ENCODE peak calls at places on chromosomes 13 and 19, in seven cellular contexts. A, D, W, E, B, K and L are unnamed samples.

GRCh38 chr13:32587774-32588165 is 1.5 kb downstream of the PDS5B start:
- DNase-seq in W (peak; percentile 0), E (no peak), A (no peak), K (no peak), B (no peak), D (no peak), L (peak; percentile 71)

GRCh38 chr13:113390874-113391497 is 27.1 kb upstream of the GRTP1 start:
- DNase-seq in E (no peak), D (no peak), A (no peak), K (peak; percentile 22), B (no peak), W (no peak), L (no peak)

GRCh38 chr13:36157475-36157874 is 26.3 kb upstream of the DCLK1 start:
- DNase-seq in K (no peak), B (no peak), D (no peak), E (no peak), A (no peak), W (no peak), L (no peak)

GRCh38 chr13:24208314-24208713 is 47.8 kb downstream of the SPATA13 start:
- DNase-seq in K (no peak), D (no peak), W (no peak), E (no peak), B (no peak), A (no peak), L (no peak)

GRCh38 chr19:2478324-2478755 is 2.4 kb downstream of the GADD45B start:
- DNase-seq in E (peak; percentile 63), D (peak; percentile 78), A (no peak), B (peak; percentile 83), W (no peak), K (no peak), L (peak; percentile 95)

GRCh38 chr19:39307822-39308530 is 11.8 kb downstream of the IFNL1 start:
- DNase-seq in B (peak; percentile 40), E (no peak), K (no peak), A (no peak), W (no peak), D (no peak), L (no peak)

GRCh38 chr19:48913114-48913513 is 13.0 kb downstream of the NUCB1 start:
- DNase-seq in D (peak; percentile 47), K (no peak), W (no peak), A (no peak), B (no peak), E (peak; percentile 22), L (peak; percentile 41)

GRCh38 chr13:40617801-40618356 is 48.6 kb downstream of the FOXO1 start:
- DNase-seq in E (no peak), D (no peak), K (no peak), A (no peak), B (no peak), W (no peak), L (no peak)

GRCh38 chr13:58804832-58805231 is 1173.3 kb downstream of the PCDH17 start:
- DNase-seq in D (no peak), K (no peak), E (no peak), A (no peak), W (no peak), B (no peak), L (peak; percentile 12)

GRCh38 chr19:46211201-46211881 is 18.2 kb upstream of the IGFL1 start:
- DNase-seq in W (no peak), A (no peak), K (no peak), B (no peak), D (no peak), E (no peak), L (no peak)

GRCh38 chr13:111912453-111912866 is 154.5 kb upstream of the SOX1 start:
- DNase-seq in W (no peak), A (no peak), B (no peak), K (peak; percentile 28), D (no peak), E (no peak), L (no peak)

GRCh38 chr13:60612593-60612992 is 215.6 kb downstream of the TDRD3 start:
- DNase-seq in B (no peak), D (no peak), W (no peak), K (no peak), E (no peak), A (no peak), L (no peak)

GRCh38 chr19:29003641-29004409 is 209.1 kb downstream of the UQCRFS1 start:
- DNase-seq in D (no peak), A (no peak), B (no peak), W (no peak), E (no peak), K (no peak), L (no peak)

GRCh38 chr19:45733160-45733810 is at the start of gene MEIOSIN:
- DNase-seq in D (no peak), B (no peak), W (no peak), A (no peak), K (no peak), E (no peak), L (no peak)

GRCh38 chr19:40190891-40191835 is at the start of gene MAP3K10:
- DNase-seq in W (peak; percentile 44), B (peak; percentile 84), D (peak; percentile 91), A (peak; percentile 71), E (peak; percentile 71), K (peak; percentile 83), L (peak; percentile 59)

GRCh38 chr13:66656050-66656449 is 574.1 kb downstream of the PCDH9 start:
- DNase-seq in K (no peak), D (no peak), A (no peak), E (no peak), W (no peak), B (no peak), L (no peak)

GRCh38 chr13:113034451-113035208 is 65.6 kb downstream of the MCF2L start:
- DNase-seq in D (no peak), W (peak; percentile 15), B (peak; percentile 63), A (no peak), E (no peak), K (no peak), L (peak; percentile 26)

GRCh38 chr13:22793598-22794134 is 387.1 kb upstream of the SGCG start:
- DNase-seq in B (no peak), W (no peak), A (no peak), D (no peak), K (no peak), E (no peak), L (no peak)

GRCh38 chr13:27006519-27007161 is 165.0 kb downstream of the USP12 start:
- DNase-seq in B (no peak), K (peak; percentile 33), W (peak; percentile 81), D (peak; percentile 7), E (no peak), A (no peak), L (peak; percentile 45)